ENCODE peak calls at places on chromosome 2, in five cellular contexts. One of them, this sample, is unnamed.

GRCh38 chr2:209468796-209469325 is 45.0 kb downstream of the MAP2 start:
- DNase-seq in PC-3: no peak
- DNase-seq in astrocyte: no peak
- DNase-seq in IMR-90: no peak
- DNase-seq in trophoblast cell: no peak
- DNase-seq in this sample: no peak

GRCh38 chr2:46539327-46540276 is 60.2 kb downstream of the TMEM247 start:
- DNase-seq in PC-3: no peak
- DNase-seq in IMR-90: no peak
- DNase-seq in astrocyte: no peak
- DNase-seq in trophoblast cell: no peak
- DNase-seq in this sample: no peak

GRCh38 chr2:135167273-135167672 is 115.2 kb downstream of the RAB3GAP1 start:
- DNase-seq in IMR-90: no peak
- DNase-seq in trophoblast cell: no peak
- DNase-seq in PC-3: no peak
- DNase-seq in astrocyte: no peak
- DNase-seq in this sample: no peak

GRCh38 chr2:119645173-119645846 is 33.7 kb upstream of the TMEM177 start:
- DNase-seq in PC-3: no peak
- DNase-seq in IMR-90: peak; percentile 41
- DNase-seq in astrocyte: peak; percentile 86
- DNase-seq in trophoblast cell: no peak
- DNase-seq in this sample: peak; percentile 54

GRCh38 chr2:121427187-121427689 is 103.4 kb upstream of the RNU4ATAC start:
- DNase-seq in astrocyte: no peak
- DNase-seq in PC-3: no peak
- DNase-seq in trophoblast cell: no peak
- DNase-seq in IMR-90: no peak
- DNase-seq in this sample: no peak

GRCh38 chr2:212926948-212927347 is 224.5 kb downstream of the IKZF2 start:
- DNase-seq in IMR-90: no peak
- DNase-seq in astrocyte: no peak
- DNase-seq in PC-3: no peak
- DNase-seq in trophoblast cell: no peak
- DNase-seq in this sample: no peak

GRCh38 chr2:120564213-120565094 is 171.2 kb upstream of the GLI2 start:
- DNase-seq in IMR-90: no peak
- DNase-seq in PC-3: no peak
- DNase-seq in trophoblast cell: no peak
- DNase-seq in astrocyte: no peak
- DNase-seq in this sample: no peak

GRCh38 chr2:46974659-46975058 is 59.1 kb upstream of the MCFD2 start:
- DNase-seq in IMR-90: no peak
- DNase-seq in trophoblast cell: no peak
- DNase-seq in PC-3: no peak
- DNase-seq in astrocyte: no peak
- DNase-seq in this sample: no peak

GRCh38 chr2:67476808-67477790 is 80.0 kb downstream of the ETAA1 start:
- DNase-seq in astrocyte: peak; percentile 41
- DNase-seq in PC-3: peak; percentile 76
- DNase-seq in trophoblast cell: no peak
- DNase-seq in IMR-90: peak; percentile 81
- DNase-seq in this sample: peak; percentile 57

GRCh38 chr2:203586151-203586550 is 51.0 kb upstream of the RAPH1 start:
- DNase-seq in trophoblast cell: no peak
- DNase-seq in PC-3: no peak
- DNase-seq in IMR-90: no peak
- DNase-seq in astrocyte: no peak
- DNase-seq in this sample: no peak
- H3K4me2 ChIP-seq in trophoblast cell: no peak overlapping the region
- H3K4me2 ChIP-seq in PC-3: peak overlapping the region; percentile 40
- H3K4me2 ChIP-seq in IMR-90: no peak overlapping the region
- H3K4me2 ChIP-seq in astrocyte: peak overlapping the region; percentile 21
- H3K4me2 ChIP-seq in this sample: no peak overlapping the region

DNA sequence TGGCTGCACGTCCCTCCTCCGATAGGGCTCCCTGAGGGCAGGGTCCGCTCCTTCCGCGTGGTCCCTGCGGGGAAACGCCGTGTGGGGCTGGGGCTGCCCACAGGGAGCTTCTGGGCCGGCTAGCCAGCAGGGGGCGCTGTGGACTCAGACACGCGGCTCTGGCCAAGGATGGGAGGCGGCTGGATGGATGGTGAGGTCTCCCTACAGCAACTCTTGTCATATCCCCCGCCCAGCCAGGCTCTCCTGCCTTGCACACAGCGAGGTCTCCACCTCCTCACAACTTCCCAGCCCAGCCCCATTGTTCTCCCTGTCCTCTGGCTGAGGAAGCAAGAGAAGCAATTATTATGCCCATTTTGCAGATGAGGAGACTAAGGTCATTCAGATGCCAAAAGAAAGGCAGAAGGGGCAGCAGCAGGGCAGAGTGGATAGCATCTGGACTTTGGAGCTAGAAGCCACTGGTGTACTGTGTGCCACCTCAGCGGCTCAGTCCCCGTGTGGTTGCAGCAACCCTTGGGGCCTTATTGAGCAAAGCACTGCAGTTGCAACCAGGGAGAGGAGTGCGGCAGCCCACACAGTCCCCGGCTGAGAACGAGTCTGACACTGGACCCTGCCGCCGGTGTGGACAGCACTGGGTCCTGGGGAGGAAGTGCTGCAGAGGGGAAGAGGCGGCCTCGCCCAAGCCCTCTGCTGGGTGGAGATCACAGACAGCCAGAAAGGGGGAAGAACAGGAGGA is 99.0 kb downstream of the ZFP36L2 start:
- DNase-seq in PC-3: peak; percentile 63
- DNase-seq in trophoblast cell: peak; percentile 45
- DNase-seq in astrocyte: no peak
- DNase-seq in IMR-90: no peak
- DNase-seq in this sample: peak; percentile 39
- H3K4me3 ChIP-seq in PC-3: no peak overlapping the region
- H3K4me3 ChIP-seq in trophoblast cell: no peak overlapping the region
- H3K4me3 ChIP-seq in astrocyte: no peak overlapping the region
- H3K4me3 ChIP-seq in IMR-90: no peak overlapping the region
- H3K4me3 ChIP-seq in this sample: no peak overlapping the region

GRCh38 chr2:240319221-240319854 is 116.1 kb upstream of the GPC1 start:
- DNase-seq in trophoblast cell: no peak
- DNase-seq in PC-3: no peak
- DNase-seq in astrocyte: peak; percentile 27
- DNase-seq in IMR-90: peak; percentile 21
- DNase-seq in this sample: peak; percentile 10
- H3K36me3 ChIP-seq in trophoblast cell: no peaks in the 10 kb centered on the region
- H3K36me3 ChIP-seq in PC-3: no peaks in the 10 kb centered on the region
- H3K36me3 ChIP-seq in astrocyte: no peaks in the 10 kb centered on the region
- H3K36me3 ChIP-seq in IMR-90: no peaks in the 10 kb centered on the region
- H3K36me3 ChIP-seq in this sample: no peaks in the 10 kb centered on the region

GRCh38 chr2:74867841-74868658 is 34.1 kb downstream of the HK2 start:
- DNase-seq in trophoblast cell: no peak
- DNase-seq in PC-3: peak; percentile 60
- DNase-seq in IMR-90: peak; percentile 88
- DNase-seq in astrocyte: peak; percentile 77
- DNase-seq in this sample: peak; percentile 78
- H3K4me2 ChIP-seq in trophoblast cell: no peak overlapping the region
- H3K4me2 ChIP-seq in PC-3: no peak overlapping the region
- H3K4me2 ChIP-seq in IMR-90: peak overlapping the region; percentile 35
- H3K4me2 ChIP-seq in astrocyte: peak overlapping the region; percentile 61
- H3K4me2 ChIP-seq in this sample: peak overlapping the region; percentile 56

GRCh38 chr2:127218843-127219715 is 1.0 kb downstream of the CYP27C1 start:
- DNase-seq in PC-3: no peak
- DNase-seq in astrocyte: no peak
- DNase-seq in IMR-90: no peak
- DNase-seq in trophoblast cell: no peak
- DNase-seq in this sample: peak; percentile 28

GRCh38 chr2:127220807-127221527 is 868 bp upstream of the CYP27C1 start:
- DNase-seq in astrocyte: peak; percentile 10
- DNase-seq in IMR-90: no peak
- DNase-seq in trophoblast cell: no peak
- DNase-seq in PC-3: no peak
- DNase-seq in this sample: peak; percentile 24

GRCh38 chr2:127217470-127218325 is 2.4 kb downstream of the CYP27C1 start:
- DNase-seq in PC-3: peak; percentile 95
- DNase-seq in IMR-90: no peak
- DNase-seq in astrocyte: peak; percentile 32
- DNase-seq in trophoblast cell: peak; percentile 58
- DNase-seq in this sample: no peak

GRCh38 chr2:127220102-127220806 is at the start of gene CYP27C1:
- DNase-seq in astrocyte: peak; percentile 37
- DNase-seq in PC-3: no peak
- DNase-seq in IMR-90: no peak
- DNase-seq in trophoblast cell: no peak
- DNase-seq in this sample: peak; percentile 44

DNA sequence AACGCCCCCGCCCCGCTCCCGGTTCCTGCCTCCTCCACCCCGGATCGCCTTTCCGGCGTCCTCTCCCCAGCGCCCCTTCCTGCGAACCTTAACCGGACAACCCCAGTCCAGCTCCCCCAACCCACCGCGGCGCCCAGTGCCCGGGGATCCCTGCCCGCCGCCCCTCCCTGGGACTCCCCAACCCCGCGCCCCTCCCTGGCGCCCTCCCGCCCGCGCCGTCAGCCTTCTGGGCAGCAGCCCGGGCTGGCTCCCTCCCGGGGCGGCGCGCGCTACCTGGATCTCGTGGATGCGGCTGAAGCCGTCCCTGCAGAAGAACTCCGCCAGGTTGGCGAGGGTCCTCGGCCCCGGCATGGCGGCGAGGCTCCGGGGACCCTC is 396 bp downstream of the CYP27C1 start:
- DNase-seq in PC-3: peak; percentile 31
- DNase-seq in astrocyte: no peak
- DNase-seq in IMR-90: no peak
- DNase-seq in trophoblast cell: no peak
- DNase-seq in this sample: peak; percentile 11
- H3K4me3 ChIP-seq in PC-3: peak overlapping the region; percentile 69
- H3K4me3 ChIP-seq in astrocyte: peak overlapping the region; percentile 68
- H3K4me3 ChIP-seq in IMR-90: peak overlapping the region; percentile 26
- H3K4me3 ChIP-seq in trophoblast cell: peak overlapping the region; percentile 72
- H3K4me3 ChIP-seq in this sample: peak overlapping the region; percentile 9

DNA sequence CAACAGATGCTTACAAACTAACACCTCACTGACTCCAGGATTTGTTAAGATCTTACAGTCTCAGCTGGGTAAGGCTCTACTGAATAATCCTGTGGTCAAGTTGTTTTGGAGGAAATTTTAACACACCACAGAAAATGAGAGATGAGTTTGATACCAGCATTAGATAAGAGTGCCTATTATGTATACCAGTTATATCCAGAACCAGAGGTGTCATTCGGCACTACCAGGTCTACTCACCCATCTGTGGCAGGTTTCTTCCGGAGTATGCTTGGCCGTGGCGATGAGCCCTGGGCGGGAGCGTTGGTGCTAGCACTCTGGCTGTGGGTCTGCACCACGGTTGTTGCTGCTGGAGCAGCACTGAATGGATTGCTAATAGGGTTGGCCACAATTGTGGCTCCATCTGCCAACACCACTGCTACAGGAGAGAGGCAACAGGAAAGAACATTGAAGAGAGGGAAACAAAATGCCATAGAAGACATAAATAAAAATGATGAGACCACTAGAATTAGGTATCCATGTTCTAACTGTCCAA is 41.2 kb downstream of the SAP130 start:
- DNase-seq in PC-3: no peak
- DNase-seq in astrocyte: no peak
- DNase-seq in trophoblast cell: no peak
- DNase-seq in IMR-90: no peak
- DNase-seq in this sample: no peak
- H3K36me3 ChIP-seq in PC-3: peaks cover 41% of the 10 kb centered on the region
- H3K36me3 ChIP-seq in astrocyte: peaks cover 35% of the 10 kb centered on the region
- H3K36me3 ChIP-seq in trophoblast cell: peaks cover 47% of the 10 kb centered on the region
- H3K36me3 ChIP-seq in IMR-90: peaks cover 46% of the 10 kb centered on the region
- H3K36me3 ChIP-seq in this sample: peaks cover 10% of the 10 kb centered on the region

DNA sequence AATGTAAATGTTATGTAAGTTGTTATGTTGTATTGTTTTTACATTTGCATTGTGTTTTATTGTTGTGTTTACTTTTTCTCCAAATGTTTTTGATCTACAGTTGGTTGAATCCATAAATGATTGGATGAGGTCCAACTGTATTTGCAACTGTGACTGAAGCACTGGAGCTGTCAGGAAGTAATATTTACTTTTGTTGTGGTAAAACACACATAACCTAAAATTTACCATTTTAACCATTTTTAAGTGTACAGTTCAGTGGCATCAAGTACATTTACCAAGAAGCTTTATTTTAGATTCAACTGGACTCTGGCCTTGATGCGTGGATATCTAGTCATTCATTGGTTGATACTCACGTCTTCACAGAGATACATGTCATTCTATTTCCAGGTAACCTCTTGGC is 181.8 kb downstream of the THADA start:
- DNase-seq in IMR-90: no peak
- DNase-seq in trophoblast cell: no peak
- DNase-seq in astrocyte: no peak
- DNase-seq in PC-3: no peak
- DNase-seq in this sample: no peak
- H3K4me2 ChIP-seq in IMR-90: no peak overlapping the region
- H3K4me2 ChIP-seq in trophoblast cell: no peak overlapping the region
- H3K4me2 ChIP-seq in astrocyte: no peak overlapping the region
- H3K4me2 ChIP-seq in PC-3: no peak overlapping the region
- H3K4me2 ChIP-seq in this sample: no peak overlapping the region

This sample was measured in fibroblast of lung.